ENCODE peak calls at places on chromosomes 3 and 15, in eight cellular contexts. V is CD8-positive, alpha-beta T cell; F is T follicular helper cell; N is DMS153; E is activated CD8-positive, alpha-beta memory T cell treated with anti-CD3 and anti-CD28 coated beads for 48 hours; A is renal cortical epithelial cell; D is GOT3; U is fibroblast of mammary gland. Q is an unnamed sample.

GRCh38 chr15:80789296-80789695 is 10.1 kb downstream of the CEMIP start:
- DNase-seq in A (peak), D (no peak), F (no peak), V (no peak), E (no peak), U (peak), N (no peak), Q (no peak)

GRCh38 chr3:16740531-16740930 is 135.3 kb upstream of the DAZL start:
- DNase-seq in F (no peak), E (no peak), U (peak), N (no peak), A (peak), D (no peak), V (no peak), Q (no peak)

GRCh38 chr3:195249858-195250464 is 21.0 kb downstream of the XXYLT1 start:
- DNase-seq in V (no peak), F (no peak), D (no peak), E (no peak), N (no peak), U (no peak), A (no peak), Q (no peak)

GRCh38 chr3:39208463-39209055 is 16.2 kb upstream of the XIRP1 start:
- DNase-seq in U (peak), D (no peak), E (no peak), N (no peak), V (no peak), A (peak), F (no peak), Q (peak)

GRCh38 chr3:45034612-45035252 is 8.6 kb downstream of the CLEC3B start:
- DNase-seq in N (no peak), E (no peak), V (no peak), A (no peak), F (no peak), D (no peak), U (no peak), Q (no peak)

GRCh38 chr3:38601971-38602550 is 47.4 kb downstream of the SCN5A start:
- DNase-seq in A (no peak), U (no peak), V (no peak), N (no peak), E (no peak), F (no peak), D (no peak), Q (no peak)

GRCh38 chr3:61571516-61572336 is 10.4 kb downstream of the PTPRG start:
- DNase-seq in E (no peak), F (no peak), A (peak), V (no peak), N (no peak), D (no peak), U (peak), Q (no peak)

GRCh38 chr15:68379759-68380290 is 52.1 kb downstream of the ITGA11 start:
- DNase-seq in U (no peak), E (no peak), F (no peak), A (no peak), N (no peak), D (no peak), V (no peak), Q (no peak)

GRCh38 chr3:186613637-186614265 is 891 bp downstream of the AHSG start:
- DNase-seq in U (no peak), N (no peak), F (no peak), E (no peak), D (no peak), A (no peak), V (no peak), Q (no peak)

GRCh38 chr3:50604110-50604621 is 7.4 kb downstream of the CISH start:
- DNase-seq in F (no peak), E (peak), N (no peak), A (no peak), U (no peak), V (peak), D (no peak), Q (no peak)

GRCh38 chr3:121869731-121870130 is 24.5 kb upstream of the SLC15A2 start:
- DNase-seq in V (no peak), U (no peak), N (no peak), A (no peak), D (no peak), F (no peak), E (no peak), Q (no peak)

GRCh38 chr3:195188530-195188917 is 82.4 kb downstream of the XXYLT1 start:
- DNase-seq in A (no peak), V (no peak), F (no peak), N (no peak), E (no peak), D (no peak), U (peak), Q (no peak)

GRCh38 chr3:48881652-48882114 is 17.0 kb downstream of the SLC25A20 start:
- DNase-seq in V (no peak), A (no peak), E (no peak), U (no peak), F (no peak), D (no peak), N (no peak), Q (no peak)

GRCh38 chr3:194277547-194278091 is 73.5 kb downstream of the CPN2 start:
- DNase-seq in U (peak), F (no peak), V (no peak), D (no peak), A (peak), N (no peak), E (no peak), Q (no peak)

GRCh38 chr3:55487376-55488241 is 503 bp upstream of the WNT5A start:
- DNase-seq in D (no peak), N (no peak), F (no peak), E (no peak), U (peak), V (no peak), A (peak), Q (no peak)

GRCh38 chr15:23538657-23539056 is 26.8 kb upstream of the MKRN3 start:
- DNase-seq in D (no peak), A (no peak), U (no peak), F (no peak), E (no peak), V (no peak), N (no peak), Q (no peak)

GRCh38 chr3:180827171-180827570 is 85.3 kb upstream of the FXR1 start:
- DNase-seq in D (no peak), A (no peak), U (no peak), V (no peak), N (no peak), F (no peak), E (no peak), Q (no peak)

GRCh38 chr15:81774309-81774708 is 271.5 kb downstream of the MEX3B start:
- DNase-seq in N (no peak), U (no peak), D (no peak), E (no peak), A (no peak), V (no peak), F (no peak), Q (no peak)

GRCh38 chr3:66756468-66757036 is 241.6 kb upstream of the KBTBD8 start:
- DNase-seq in A (no peak), N (no peak), U (no peak), F (no peak), D (no peak), V (no peak), E (no peak), Q (no peak)

GRCh38 chr15:70064441-70064840 is 33.3 kb downstream of the TLE3 start:
- DNase-seq in D (no peak), F (no peak), U (peak), V (no peak), E (no peak), N (no peak), A (no peak), Q (no peak)

GRCh38 chr3:126983276-126983652 is 349 bp downstream of the PLXNA1 start:
- DNase-seq in U (no peak), E (no peak), A (no peak), N (no peak), V (peak), D (no peak), F (no peak), Q (no peak)

GRCh38 chr3:171829841-171830559 is 13.1 kb upstream of the TMEM212 start:
- DNase-seq in D (peak), E (no peak), V (no peak), A (peak), U (peak), N (peak), F (no peak), Q (peak)

GRCh38 chr3:42043116-42043796 is 47.9 kb upstream of the TRAK1 start:
- DNase-seq in N (peak), F (no peak), V (no peak), D (no peak), A (peak), U (peak), E (no peak), Q (peak)

GRCh38 chr3:43032217-43032545 is 53.1 kb downstream of the GASK1A start:
- DNase-seq in F (no peak), A (no peak), D (no peak), V (no peak), N (no peak), U (no peak), E (no peak), Q (no peak)

GRCh38 chr15:33960160-33960559 is 8.1 kb upstream of the CHRM5 start:
- DNase-seq in E (no peak), V (no peak), N (no peak), F (no peak), D (no peak), A (no peak), U (no peak), Q (no peak)

GRCh38 chr15:35514759-35515158 is 31.2 kb downstream of the DPH6 start:
- DNase-seq in F (no peak), A (no peak), V (no peak), U (peak), D (no peak), E (no peak), N (no peak), Q (no peak)

GRCh38 chr3:106197532-106198187 is 328.8 kb upstream of the CBLB start:
- DNase-seq in A (no peak), V (no peak), E (no peak), U (no peak), N (no peak), D (no peak), F (no peak), Q (no peak)

GRCh38 chr15:101314301-101314700 is 19.3 kb upstream of the SNRPA1 start:
- DNase-seq in U (no peak), E (no peak), N (no peak), D (no peak), V (no peak), F (no peak), A (no peak), Q (no peak)

GRCh38 chr3:48463703-48464102 is 17.2 kb downstream of the ATRIP start:
- DNase-seq in A (no peak), N (no peak), U (no peak), D (no peak), E (no peak), F (no peak), V (no peak), Q (no peak)

GRCh38 chr3:57805674-57806073 is 49.6 kb downstream of the SLMAP start:
- DNase-seq in D (no peak), U (peak), N (no peak), E (no peak), F (no peak), A (peak), V (no peak), Q (no peak)

GRCh38 chr3:98914210-98915080 is 12.9 kb upstream of the DCBLD2 start:
- DNase-seq in U (peak), A (no peak), N (no peak), V (no peak), F (no peak), D (no peak), E (no peak), Q (peak)

GRCh38 chr3:187567741-187568140 is 102.5 kb downstream of the SST start:
- DNase-seq in V (no peak), D (no peak), E (no peak), A (peak), U (peak), F (no peak), N (no peak), Q (no peak)

GRCh38 chr15:24901409-24901808 is 53.4 kb upstream of the SNRPN start:
- DNase-seq in U (no peak), E (no peak), F (no peak), V (no peak), D (no peak), A (no peak), N (no peak), Q (no peak)

GRCh38 chr15:64697911-64698369 is 77.4 kb downstream of the RBPMS2 start:
- DNase-seq in A (peak), F (no peak), D (no peak), E (no peak), U (peak), V (no peak), N (no peak), Q (no peak)

GRCh38 chr3:73137736-73138403 is 76.4 kb downstream of the EBLN2 start:
- DNase-seq in N (no peak), V (no peak), A (no peak), E (no peak), U (no peak), F (no peak), D (no peak), Q (no peak)